ENCODE peak calls at places on chromosomes 4 and X, in seven cellular contexts. K is G401; Q is stimulated activated CD4-positive, alpha-beta T cell treated with anti-CD3 and anti-CD28 coated beads, TNF-alpha, amount 100 ng/mL, for 1 hour; I is pancreas; F is ovary; M is lower lobe of right lung; A is B cell. B is an unnamed sample.

GRCh38 chrX:8272846-8273245 is 101.8 kb upstream of the VCX2 start:
- DNase-seq in F (no peak), M (no peak), K (no peak), A (no peak), I (no peak), Q (no peak), B (no peak)

GRCh38 chrX:126064901-126065541 is 101.1 kb downstream of the DCAF12L2 start:
- DNase-seq in Q (no peak), F (no peak), K (no peak), I (peak), A (no peak), M (peak), B (peak)

GRCh38 chrX:13898603-13899002 is 81.7 kb upstream of the GPM6B start:
- DNase-seq in Q (no peak), K (no peak), A (no peak), F (no peak), I (no peak), M (no peak), B (no peak)

GRCh38 chr4:76091052-76091451 is 16.5 kb downstream of the ART3 start:
- DNase-seq in I (no peak), F (no peak), Q (no peak), M (no peak), K (no peak), A (no peak), B (no peak)

GRCh38 chr4:72641611-72642010 is 72.6 kb upstream of the ADAMTS3 start:
- DNase-seq in I (no peak), M (no peak), A (no peak), K (no peak), Q (no peak), F (no peak), B (no peak)

GRCh38 chrX:26254436-26254835 is 38.5 kb downstream of the MAGEB5 start:
- DNase-seq in A (no peak), K (no peak), I (no peak), F (no peak), Q (no peak), M (no peak), B (no peak)

GRCh38 chr4:40189997-40190396 is 6.8 kb upstream of the RHOH start:
- DNase-seq in Q (no peak), K (no peak), A (no peak), I (no peak), F (peak), M (no peak), B (no peak)

GRCh38 chrX:11113731-11114130 is 2.6 kb downstream of the HCCS start:
- DNase-seq in K (no peak), A (no peak), F (no peak), I (no peak), Q (no peak), M (no peak), B (no peak)

GRCh38 chr4:39062499-39062898 is 467 bp downstream of the KLHL5 start:
- DNase-seq in I (no peak), K (peak), A (no peak), F (no peak), Q (no peak), M (no peak), B (no peak)